ENCODE peak calls at places on chromosomes 7 and 10, in seven cellular contexts. K is neural progenitor cell, B is GM23248, H is lung, J is heart right ventricle, P is HCT116, X is mesendoderm. Z is an unnamed sample.

GRCh38 chr10:106636781-106637491 is 527.6 kb downstream of the SORCS1 start:
- DNase-seq in P (no peak), X (no peak), J (no peak), H (no peak), K (peak; percentile 14), B (no peak), Z (no peak)

GRCh38 chr10:103542764-103543616 is 49.5 kb downstream of the NEURL1 start:
- DNase-seq in J (peak; percentile 50), B (peak; percentile 59), X (peak; percentile 85), K (peak; percentile 77), H (no peak), P (peak; percentile 46), Z (peak; percentile 25)

GRCh38 chr10:8396675-8397074 is 342.2 kb downstream of the GATA3 start:
- DNase-seq in H (no peak), X (no peak), J (no peak), K (no peak), P (no peak), B (peak; percentile 34), Z (no peak)

GRCh38 chr7:23598321-23598720 is 1.1 kb downstream of the CCDC126 start:
- DNase-seq in H (no peak), X (peak; percentile 71), P (peak; percentile 34), J (no peak), K (no peak), B (no peak), Z (no peak)

GRCh38 chr7:27631411-27631810 is 31.3 kb downstream of the HIBADH start:
- DNase-seq in B (no peak), J (no peak), H (no peak), K (no peak), X (no peak), P (no peak), Z (no peak)

GRCh38 chr10:21122907-21123306 is 225.8 kb upstream of the NEBL start:
- DNase-seq in H (no peak), B (no peak), J (no peak), P (no peak), K (no peak), X (no peak), Z (no peak)

GRCh38 chr7:128347573-128348147 is 4.0 kb upstream of the RBM28 start:
- DNase-seq in P (peak; percentile 18), X (peak; percentile 56), H (no peak), K (peak; percentile 69), B (peak; percentile 68), J (peak; percentile 40), Z (no peak)

GRCh38 chr7:44308741-44309270 is 16.6 kb downstream of the CAMK2B start:
- DNase-seq in J (no peak), P (no peak), H (peak; percentile 28), X (no peak), B (no peak), K (peak; percentile 41), Z (no peak)

GRCh38 chr10:42769653-42770052 is 12.9 kb upstream of the BMS1 start:
- DNase-seq in B (peak; percentile 7), H (no peak), P (no peak), X (no peak), J (no peak), K (no peak), Z (no peak)

GRCh38 chr10:86632009-86632800 is 22.1 kb upstream of the OPN4 start:
- DNase-seq in P (no peak), X (peak; percentile 76), B (peak; percentile 67), J (peak; percentile 27), H (no peak), K (peak; percentile 91), Z (no peak)

DNA sequence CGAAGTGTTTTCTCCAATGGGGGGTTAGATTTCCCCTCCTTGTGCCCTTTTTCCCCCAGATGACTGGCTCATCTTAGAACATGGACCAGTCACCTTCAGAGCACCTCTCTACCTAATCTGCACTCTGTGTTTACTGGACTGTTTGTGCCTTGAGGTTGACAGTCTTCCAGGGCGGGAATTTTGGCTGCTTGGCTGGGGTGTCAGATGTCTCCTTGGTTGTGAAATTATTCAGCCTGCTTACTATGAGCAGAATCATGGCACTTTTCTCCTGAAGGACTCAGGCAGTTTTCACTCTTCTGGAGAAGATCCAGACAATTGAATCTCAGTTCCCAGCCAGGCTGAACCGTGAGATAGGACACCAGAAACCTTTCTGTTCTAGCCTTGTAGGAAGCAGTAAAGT is 60.3 kb upstream of the NFKB2 start:
- DNase-seq in B (peak; percentile 67), H (peak; percentile 51), J (peak; percentile 9), X (no peak), P (no peak), K (no peak), Z (peak; percentile 31)
- H3K27ac ChIP-seq in B (no peak overlapping the region), H (peak overlapping the region; percentile 53), J (peak overlapping the region; percentile 59), X (no peak overlapping the region), P (no peak overlapping the region), K (peak overlapping the region; percentile 78), Z (no peak overlapping the region)

GRCh38 chr7:2558620-2559282 is at the start of gene IQCE:
- DNase-seq in B (peak; percentile 94), P (peak; percentile 73), J (peak; percentile 92), H (peak; percentile 94), X (peak; percentile 96), K (peak; percentile 99), Z (peak; percentile 84)

GRCh38 chr7:2554654-2555053 is 670 bp downstream of the BRAT1 start:
- DNase-seq in J (no peak), P (no peak), B (no peak), K (peak; percentile 42), X (peak; percentile 22), H (no peak), Z (no peak)

GRCh38 chr7:2555121-2556052 is at the start of gene BRAT1:
- DNase-seq in B (peak; percentile 98), X (peak; percentile 99), H (peak; percentile 99), J (peak; percentile 97), P (peak; percentile 89), K (peak; percentile 99), Z (peak; percentile 96)

GRCh38 chr7:2564970-2565546 is 6.3 kb downstream of the IQCE start:
- DNase-seq in P (no peak), K (no peak), J (no peak), B (no peak), H (no peak), X (no peak), Z (no peak)

DNA sequence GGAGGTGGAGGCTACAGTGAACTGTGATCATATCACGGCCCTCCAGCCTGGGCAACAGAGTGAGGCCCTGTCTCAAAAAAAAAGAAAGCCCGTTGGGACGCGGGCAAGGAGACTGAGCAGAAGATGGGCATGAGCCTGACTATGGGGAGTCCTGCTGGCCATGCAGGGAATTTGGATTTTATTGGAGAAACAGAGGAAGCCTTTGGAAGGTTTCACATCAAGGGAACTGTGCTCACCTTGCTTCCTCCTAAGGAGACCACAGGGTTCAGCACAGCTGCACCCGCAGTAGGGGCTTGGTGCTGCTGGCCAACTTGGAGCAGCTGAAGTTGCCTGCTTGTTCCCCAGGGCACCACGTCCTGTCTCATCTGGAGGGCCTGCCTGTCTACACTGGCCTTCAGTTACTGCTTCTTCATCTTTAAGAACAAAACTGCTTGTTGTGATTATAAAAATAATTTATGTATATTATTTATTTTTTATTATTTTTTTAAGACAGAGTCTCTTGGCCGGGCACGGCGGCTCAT is 1.5 kb downstream of the IQCE start:
- DNase-seq in B (peak; percentile 70), K (no peak), P (no peak), X (no peak), J (no peak), H (no peak), Z (no peak)
- H3K27ac ChIP-seq in B (no peak overlapping the region), K (no peak overlapping the region), P (peak overlapping the region; percentile 94), X (no peak overlapping the region), J (no peak overlapping the region), H (no peak overlapping the region), Z (peak overlapping the region; percentile 57)

GRCh38 chr10:5560142-5560843 is 35.5 kb downstream of the CALML3 start:
- DNase-seq in K (no peak), J (no peak), X (peak; percentile 65), P (no peak), B (no peak), H (no peak), Z (no peak)
- H3K27ac ChIP-seq in K (no peak overlapping the region), J (no peak overlapping the region), X (no peak overlapping the region), P (no peak overlapping the region), B (peak overlapping the region; percentile 77), H (no peak overlapping the region), Z (no peak overlapping the region)

DNA sequence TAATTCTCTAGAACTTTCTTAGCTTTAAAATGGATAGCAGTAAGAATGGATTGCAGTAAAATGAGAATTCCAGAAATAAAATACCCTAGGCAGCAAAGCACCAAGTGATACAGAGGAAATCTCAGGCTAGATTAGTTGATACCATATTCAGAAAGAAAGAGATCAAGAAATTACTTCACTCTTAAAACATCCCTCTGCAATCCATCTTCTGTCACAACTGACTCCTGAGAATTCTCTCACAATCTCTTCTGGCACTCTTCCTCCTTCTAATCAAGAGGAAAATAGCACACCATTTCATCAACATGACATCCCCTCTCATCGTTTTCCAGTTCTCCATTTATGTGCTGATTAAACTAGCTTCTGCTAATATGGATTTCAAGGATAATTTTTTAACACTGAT is 42.2 kb upstream of the LAMB1 start:
- DNase-seq in X (no peak), J (no peak), K (no peak), B (no peak), P (no peak), H (no peak), Z (no peak)
- H3K27ac ChIP-seq in X (no peak overlapping the region), J (no peak overlapping the region), K (no peak overlapping the region), B (no peak overlapping the region), P (no peak overlapping the region), H (no peak overlapping the region), Z (no peak overlapping the region)

GRCh38 chr10:11171452-11171851 is 153.8 kb downstream of the CELF2 start:
- DNase-seq in P (no peak), B (no peak), X (no peak), J (no peak), H (no peak), K (no peak), Z (no peak)
- H3K27ac ChIP-seq in P (no peak overlapping the region), B (no peak overlapping the region), X (no peak overlapping the region), J (peak overlapping the region; percentile 17), H (peak overlapping the region; percentile 46), K (no peak overlapping the region), Z (no peak overlapping the region)

Z was measured in prostate gland.